ENCODE peak calls at places on chromosomes 16 and 17, in eight cellular contexts. P is lower lobe of right lung, T is MM.1S, Y is Karpas-422, S is transverse colon, M is left ventricle myocardium inferior, K is ovary, B is SK-N-SH. U is an unnamed sample.

GRCh38 chr17:65198653-65199382 is 61.6 kb downstream of the RGS9 start:
- DNase-seq in P (no peak), T (peak; percentile 62), Y (peak; percentile 83), S (no peak), M (no peak), K (no peak), B (peak; percentile 90), U (no peak)

GRCh38 chr17:62876063-62876462 is 67.9 kb upstream of the MARCHF10 start:
- DNase-seq in P (no peak), T (no peak), Y (no peak), S (no peak), M (no peak), K (no peak), B (no peak), U (no peak)

GRCh38 chr17:41792835-41793748 is 6.6 kb upstream of the JUP start:
- DNase-seq in P (peak; percentile 75), T (no peak), Y (no peak), S (peak; percentile 81), M (peak; percentile 62), K (peak; percentile 69), B (peak; percentile 19), U (peak; percentile 86)

GRCh38 chr17:77356109-77356689 is 215.4 kb downstream of the SEC14L1 start:
- DNase-seq in P (no peak), T (no peak), Y (no peak), S (no peak), M (no peak), K (no peak), B (no peak), U (peak; percentile 22)

GRCh38 chr16:87278191-87279093 is 38.8 kb downstream of the C16orf95 start:
- DNase-seq in P (peak; percentile 75), T (no peak), Y (peak; percentile 74), S (peak; percentile 75), M (peak; percentile 78), K (peak; percentile 84), B (peak; percentile 91), U (peak; percentile 77)

GRCh38 chr17:30812218-30813177 is 12.0 kb downstream of the CRLF3 start:
- DNase-seq in P (no peak), T (no peak), Y (no peak), S (no peak), M (no peak), K (no peak), B (no peak), U (no peak)

GRCh38 chr17:48611681-48612455 is 1.1 kb upstream of the HOXB7 start:
- DNase-seq in P (no peak), T (no peak), Y (peak; percentile 77), S (peak; percentile 59), M (no peak), K (no peak), B (no peak), U (no peak)

GRCh38 chr17:45953561-45953960 is 45.5 kb upstream of the STH start:
- DNase-seq in P (no peak), T (no peak), Y (no peak), S (no peak), M (no peak), K (no peak), B (no peak), U (no peak)

GRCh38 chr17:28133562-28133970 is 91.1 kb downstream of the NLK start:
- DNase-seq in P (no peak), T (no peak), Y (no peak), S (no peak), M (no peak), K (no peak), B (no peak), U (no peak)

GRCh38 chr16:77897038-77897437 is 108.7 kb downstream of the VAT1L start:
- DNase-seq in P (no peak), T (no peak), Y (no peak), S (no peak), M (no peak), K (no peak), B (peak; percentile 25), U (no peak)

GRCh38 chr16:51326131-51326856 is 175.2 kb upstream of the SALL1 start:
- DNase-seq in P (no peak), T (no peak), Y (no peak), S (no peak), M (no peak), K (no peak), B (no peak), U (no peak)

GRCh38 chr17:7043544-7044268 is at the start of gene SLC16A11:
- DNase-seq in P (peak; percentile 81), T (peak; percentile 4), Y (no peak), S (peak; percentile 58), M (peak; percentile 47), K (peak; percentile 74), B (peak; percentile 75), U (peak; percentile 59)

GRCh38 chr17:7047566-7047965 is 3.7 kb upstream of the SLC16A11 start:
- DNase-seq in P (no peak), T (peak; percentile 4), Y (no peak), S (no peak), M (no peak), K (no peak), B (no peak), U (no peak)

GRCh38 chr17:7043195-7043543 is 723 bp downstream of the SLC16A11 start:
- DNase-seq in P (peak; percentile 52), T (peak; percentile 1), Y (no peak), S (peak; percentile 24), M (no peak), K (no peak), B (peak; percentile 60), U (peak; percentile 36)

GRCh38 chr17:7046127-7046724 is 2.3 kb upstream of the SLC16A11 start:
- DNase-seq in P (peak; percentile 92), T (no peak), Y (no peak), S (peak; percentile 95), M (no peak), K (peak; percentile 60), B (no peak), U (peak; percentile 95)

GRCh38 chr17:7045492-7046126 is 1.7 kb upstream of the SLC16A11 start:
- DNase-seq in P (no peak), T (peak; percentile 79), Y (peak; percentile 82), S (peak; percentile 63), M (no peak), K (no peak), B (peak; percentile 53), U (peak; percentile 72)
- H3K4me1 ChIP-seq in P (peaks cover 29% of the 10 kb centered on the region), T (peaks cover 10% of the 10 kb centered on the region), Y (peaks cover 8% of the 10 kb centered on the region), S (peaks cover 37% of the 10 kb centered on the region), M (peaks cover 45% of the 10 kb centered on the region), K (peaks cover 17% of the 10 kb centered on the region), B (peaks cover 22% of the 10 kb centered on the region), U (peaks cover 18% of the 10 kb centered on the region)

DNA sequence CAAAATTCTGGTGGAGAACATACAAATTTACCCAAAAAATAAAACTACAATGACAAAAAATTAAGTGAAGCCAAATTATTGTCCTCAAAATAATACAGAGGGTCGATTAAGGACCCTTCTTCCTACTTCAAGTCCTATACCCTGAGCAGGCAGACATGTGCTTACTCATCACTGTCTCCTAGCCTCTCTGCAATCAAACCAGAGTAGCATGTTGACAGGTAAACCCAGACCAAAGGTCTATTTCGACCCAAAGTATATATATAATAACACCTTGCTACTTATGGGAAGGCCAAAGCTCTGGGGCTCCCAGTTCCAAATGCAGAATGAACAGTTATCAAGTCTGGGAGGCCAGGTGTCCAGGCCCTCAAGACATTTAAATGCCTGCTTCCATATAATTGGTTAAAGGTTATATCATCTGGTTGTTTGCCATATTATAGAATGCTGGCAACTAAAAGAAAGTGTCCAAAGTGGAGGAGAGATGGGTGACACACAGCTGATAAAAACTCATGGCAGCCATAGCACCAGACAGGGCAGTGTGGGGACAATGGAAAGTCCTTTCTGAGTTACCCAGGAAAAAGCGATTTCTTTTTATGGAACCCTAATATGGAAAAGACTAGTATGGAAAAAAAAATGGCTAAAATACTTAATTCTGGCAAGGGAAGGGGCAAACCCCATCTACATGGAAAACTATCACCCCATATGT is 53.6 kb downstream of the N4BP1 start:
- DNase-seq in P (no peak), T (no peak), Y (no peak), S (no peak), M (no peak), K (no peak), B (no peak), U (no peak)
- H3K4me1 ChIP-seq in P (peaks cover 90% of the 10 kb centered on the region), T (no peaks in the 10 kb centered on the region), Y (peaks cover 8% of the 10 kb centered on the region), S (peaks cover 29% of the 10 kb centered on the region), M (peaks cover 84% of the 10 kb centered on the region), K (peaks cover 6% of the 10 kb centered on the region), B (peaks cover 21% of the 10 kb centered on the region), U (no peaks in the 10 kb centered on the region)

DNA sequence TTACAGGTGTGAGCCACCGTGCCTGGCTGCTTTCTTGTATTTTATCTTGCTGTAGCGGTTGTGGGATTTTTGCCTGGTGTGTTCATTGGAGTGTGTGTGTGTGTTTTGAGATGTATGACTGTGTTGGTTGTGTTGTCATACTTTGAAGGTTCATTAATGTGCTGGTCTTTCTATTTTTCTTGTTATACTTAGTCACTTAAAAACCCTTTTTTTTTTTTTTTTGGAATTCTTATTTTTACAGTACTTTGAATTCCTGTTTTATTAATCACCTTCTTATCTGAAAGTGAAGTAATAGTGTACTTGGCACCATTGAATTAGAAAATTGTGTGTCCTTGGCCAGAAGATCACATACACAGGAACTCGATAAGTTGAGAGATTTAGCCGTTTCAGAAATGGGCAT is 30.2 kb downstream of the TENT4B start:
- DNase-seq in P (no peak), T (no peak), Y (no peak), S (no peak), M (no peak), K (no peak), B (no peak), U (no peak)
- H3K4me1 ChIP-seq in P (peaks cover 19% of the 10 kb centered on the region), T (no peaks in the 10 kb centered on the region), Y (no peaks in the 10 kb centered on the region), S (peaks cover 23% of the 10 kb centered on the region), M (peaks cover 32% of the 10 kb centered on the region), K (peaks cover 12% of the 10 kb centered on the region), B (no peaks in the 10 kb centered on the region), U (no peaks in the 10 kb centered on the region)

GRCh38 chr17:57665128-57665527 is 80.0 kb downstream of the CCDC182 start:
- DNase-seq in P (no peak), T (no peak), Y (no peak), S (no peak), M (no peak), K (no peak), B (peak; percentile 68), U (no peak)

GRCh38 chr17:57665696-57666095 is 79.4 kb downstream of the CCDC182 start:
- DNase-seq in P (no peak), T (no peak), Y (no peak), S (no peak), M (no peak), K (no peak), B (no peak), U (no peak)

GRCh38 chr17:57666946-57667345 is 78.2 kb downstream of the CCDC182 start:
- DNase-seq in P (no peak), T (no peak), Y (no peak), S (no peak), M (no peak), K (no peak), B (no peak), U (no peak)

GRCh38 chr17:57667461-57667923 is 77.6 kb downstream of the CCDC182 start:
- DNase-seq in P (no peak), T (no peak), Y (no peak), S (no peak), M (no peak), K (no peak), B (peak; percentile 43), U (peak; percentile 9)

DNA sequence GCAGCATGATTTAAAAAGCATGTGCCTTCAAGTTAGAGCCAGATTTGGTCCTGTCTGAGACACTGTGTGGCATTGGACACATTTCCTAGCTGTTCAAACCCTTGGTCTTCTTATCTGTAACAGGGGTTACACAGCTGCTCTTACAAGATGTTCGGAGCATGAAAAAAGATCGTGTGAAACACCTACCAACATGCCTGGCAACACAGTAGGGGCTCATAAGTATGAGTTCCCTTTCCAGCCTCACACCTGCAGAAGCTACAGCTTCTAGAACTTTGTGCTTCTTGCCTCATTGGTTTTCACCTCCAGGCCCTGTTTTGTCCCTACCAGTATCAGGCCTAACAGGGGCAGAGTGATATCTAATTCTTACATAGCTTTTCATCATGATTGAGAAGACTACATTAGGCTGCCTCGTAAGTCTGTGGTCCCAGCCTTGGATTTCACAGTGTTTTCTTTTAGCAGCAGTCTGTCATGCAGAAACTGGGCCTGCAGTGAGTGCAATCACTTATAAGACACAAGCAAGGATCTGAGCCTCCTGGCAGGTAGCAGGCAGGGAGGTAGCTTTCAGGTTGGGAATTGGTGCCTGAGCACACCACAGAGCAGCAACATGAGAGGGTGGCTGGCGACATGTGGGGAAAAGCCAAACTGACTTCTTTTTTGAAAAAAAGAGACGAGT is 78.8 kb downstream of the CCDC182 start:
- DNase-seq in P (no peak), T (no peak), Y (no peak), S (no peak), M (no peak), K (no peak), B (no peak), U (no peak)
- H3K4me1 ChIP-seq in P (peaks cover 20% of the 10 kb centered on the region), T (no peaks in the 10 kb centered on the region), Y (peaks cover 72% of the 10 kb centered on the region), S (peaks cover 7% of the 10 kb centered on the region), M (peaks cover 50% of the 10 kb centered on the region), K (peaks cover 21% of the 10 kb centered on the region), B (peaks cover 98% of the 10 kb centered on the region), U (no peaks in the 10 kb centered on the region)

U was measured in colonic mucosa.